ENCODE peak calls at places on chromosome 13, in nine cellular contexts. One of them, this sample, is unnamed.

GRCh38 chr13:72698164-72698563 is 29.3 kb downstream of the MZT1 start:
- DNase-seq in AG04450: no peak
- DNase-seq in prostate gland: no peak
- DNase-seq in tibial nerve: no peak
- DNase-seq in heart right ventricle: no peak
- DNase-seq in AG10803: peak; percentile 15
- DNase-seq in Caco-2: no peak
- DNase-seq in foreskin fibroblast: no peak
- DNase-seq in thoracic aorta: no peak
- DNase-seq in this sample: no peak

GRCh38 chr13:72204291-72204690 is 337.3 kb upstream of the DACH1 start:
- DNase-seq in tibial nerve: no peak
- DNase-seq in foreskin fibroblast: peak; percentile 30
- DNase-seq in AG10803: peak; percentile 69
- DNase-seq in heart right ventricle: no peak
- DNase-seq in Caco-2: no peak
- DNase-seq in prostate gland: no peak
- DNase-seq in thoracic aorta: no peak
- DNase-seq in AG04450: no peak
- DNase-seq in this sample: no peak

GRCh38 chr13:27172495-27172842 is 858 bp upstream of the USP12 start:
- DNase-seq in heart right ventricle: no peak
- DNase-seq in AG10803: peak; percentile 36
- DNase-seq in Caco-2: no peak
- DNase-seq in tibial nerve: no peak
- DNase-seq in prostate gland: no peak
- DNase-seq in foreskin fibroblast: peak; percentile 75
- DNase-seq in thoracic aorta: no peak
- DNase-seq in AG04450: no peak
- DNase-seq in this sample: no peak

GRCh38 chr13:101433895-101434294 is 17.6 kb upstream of the NALCN start:
- DNase-seq in thoracic aorta: no peak
- DNase-seq in heart right ventricle: no peak
- DNase-seq in Caco-2: no peak
- DNase-seq in prostate gland: no peak
- DNase-seq in AG10803: peak; percentile 44
- DNase-seq in tibial nerve: no peak
- DNase-seq in foreskin fibroblast: no peak
- DNase-seq in AG04450: no peak
- DNase-seq in this sample: no peak

GRCh38 chr13:112815871-112816270 is 126.0 kb downstream of the ATP11A start:
- DNase-seq in heart right ventricle: no peak
- DNase-seq in AG04450: no peak
- DNase-seq in thoracic aorta: no peak
- DNase-seq in AG10803: no peak
- DNase-seq in foreskin fibroblast: no peak
- DNase-seq in prostate gland: no peak
- DNase-seq in Caco-2: no peak
- DNase-seq in tibial nerve: no peak
- DNase-seq in this sample: no peak

GRCh38 chr13:40984670-40985366 is 34.3 kb downstream of the ELF1 start:
- DNase-seq in foreskin fibroblast: no peak
- DNase-seq in heart right ventricle: no peak
- DNase-seq in Caco-2: no peak
- DNase-seq in thoracic aorta: no peak
- DNase-seq in AG10803: no peak
- DNase-seq in AG04450: no peak
- DNase-seq in tibial nerve: no peak
- DNase-seq in prostate gland: no peak
- DNase-seq in this sample: no peak

GRCh38 chr13:99436686-99437416 is 64.4 kb upstream of the TM9SF2 start:
- DNase-seq in tibial nerve: peak; percentile 71
- DNase-seq in AG10803: peak; percentile 77
- DNase-seq in heart right ventricle: peak; percentile 82
- DNase-seq in foreskin fibroblast: peak; percentile 91
- DNase-seq in thoracic aorta: peak; percentile 46
- DNase-seq in prostate gland: peak; percentile 70
- DNase-seq in AG04450: peak; percentile 72
- DNase-seq in Caco-2: peak; percentile 86
- DNase-seq in this sample: peak; percentile 92

GRCh38 chr13:30963794-30964193 is 31.3 kb downstream of the TEX26 start:
- DNase-seq in heart right ventricle: no peak
- DNase-seq in AG04450: no peak
- DNase-seq in prostate gland: peak; percentile 13
- DNase-seq in Caco-2: no peak
- DNase-seq in AG10803: peak; percentile 28
- DNase-seq in foreskin fibroblast: peak; percentile 64
- DNase-seq in tibial nerve: no peak
- DNase-seq in thoracic aorta: no peak
- DNase-seq in this sample: no peak

GRCh38 chr13:33119886-33120543 is 103.8 kb downstream of the KL start:
- DNase-seq in thoracic aorta: no peak
- DNase-seq in AG04450: no peak
- DNase-seq in tibial nerve: no peak
- DNase-seq in heart right ventricle: no peak
- DNase-seq in AG10803: no peak
- DNase-seq in foreskin fibroblast: no peak
- DNase-seq in Caco-2: no peak
- DNase-seq in prostate gland: peak; percentile 50
- DNase-seq in this sample: no peak

GRCh38 chr13:30510811-30511371 is 45.2 kb upstream of the HMGB1 start:
- DNase-seq in tibial nerve: no peak
- DNase-seq in thoracic aorta: no peak
- DNase-seq in prostate gland: no peak
- DNase-seq in AG04450: no peak
- DNase-seq in foreskin fibroblast: no peak
- DNase-seq in AG10803: no peak
- DNase-seq in heart right ventricle: no peak
- DNase-seq in Caco-2: no peak
- DNase-seq in this sample: no peak

GRCh38 chr13:28475916-28476725 is 18.8 kb downstream of the FLT1 start:
- DNase-seq in tibial nerve: no peak
- DNase-seq in prostate gland: no peak
- DNase-seq in foreskin fibroblast: peak; percentile 93
- DNase-seq in AG10803: peak; percentile 89
- DNase-seq in thoracic aorta: no peak
- DNase-seq in AG04450: peak; percentile 61
- DNase-seq in heart right ventricle: no peak
- DNase-seq in Caco-2: no peak
- DNase-seq in this sample: no peak

GRCh38 chr13:60347174-60347573 is 49.8 kb upstream of the TDRD3 start:
- DNase-seq in AG10803: no peak
- DNase-seq in AG04450: no peak
- DNase-seq in foreskin fibroblast: no peak
- DNase-seq in prostate gland: no peak
- DNase-seq in heart right ventricle: no peak
- DNase-seq in thoracic aorta: no peak
- DNase-seq in Caco-2: no peak
- DNase-seq in tibial nerve: no peak
- DNase-seq in this sample: no peak

GRCh38 chr13:106401081-106401480 is 134.4 kb downstream of the EFNB2 start:
- DNase-seq in prostate gland: no peak
- DNase-seq in thoracic aorta: no peak
- DNase-seq in tibial nerve: no peak
- DNase-seq in AG04450: no peak
- DNase-seq in Caco-2: no peak
- DNase-seq in foreskin fibroblast: no peak
- DNase-seq in AG10803: no peak
- DNase-seq in heart right ventricle: no peak
- DNase-seq in this sample: no peak

GRCh38 chr13:97976551-97977375 is 23.3 kb downstream of the IPO5 start:
- DNase-seq in foreskin fibroblast: peak; percentile 52
- DNase-seq in tibial nerve: no peak
- DNase-seq in thoracic aorta: peak; percentile 48
- DNase-seq in prostate gland: no peak
- DNase-seq in Caco-2: peak; percentile 46
- DNase-seq in AG04450: no peak
- DNase-seq in heart right ventricle: peak; percentile 36
- DNase-seq in AG10803: no peak
- DNase-seq in this sample: no peak

GRCh38 chr13:41897126-41897525 is 63.8 kb downstream of the VWA8 start:
- DNase-seq in foreskin fibroblast: no peak
- DNase-seq in thoracic aorta: no peak
- DNase-seq in AG10803: no peak
- DNase-seq in tibial nerve: no peak
- DNase-seq in prostate gland: no peak
- DNase-seq in heart right ventricle: no peak
- DNase-seq in AG04450: no peak
- DNase-seq in Caco-2: no peak
- DNase-seq in this sample: no peak

GRCh38 chr13:78598382-78598781 is 5.0 kb downstream of the POU4F1 start:
- DNase-seq in AG04450: no peak
- DNase-seq in tibial nerve: no peak
- DNase-seq in AG10803: no peak
- DNase-seq in prostate gland: no peak
- DNase-seq in heart right ventricle: no peak
- DNase-seq in foreskin fibroblast: no peak
- DNase-seq in thoracic aorta: no peak
- DNase-seq in Caco-2: no peak
- DNase-seq in this sample: no peak

GRCh38 chr13:44837250-44837649 is 152.0 kb downstream of the NUFIP1 start:
- DNase-seq in Caco-2: no peak
- DNase-seq in AG10803: no peak
- DNase-seq in AG04450: peak; percentile 21
- DNase-seq in heart right ventricle: no peak
- DNase-seq in thoracic aorta: no peak
- DNase-seq in foreskin fibroblast: peak; percentile 69
- DNase-seq in prostate gland: no peak
- DNase-seq in tibial nerve: no peak
- DNase-seq in this sample: no peak

GRCh38 chr13:101579291-101579802 is 126.9 kb downstream of the ITGBL1 start:
- DNase-seq in tibial nerve: no peak
- DNase-seq in thoracic aorta: no peak
- DNase-seq in AG10803: peak; percentile 58
- DNase-seq in heart right ventricle: no peak
- DNase-seq in Caco-2: no peak
- DNase-seq in prostate gland: no peak
- DNase-seq in foreskin fibroblast: peak; percentile 74
- DNase-seq in AG04450: no peak
- DNase-seq in this sample: no peak

GRCh38 chr13:34347784-34348573 is 530.0 kb downstream of the RFC3 start:
- DNase-seq in foreskin fibroblast: no peak
- DNase-seq in thoracic aorta: no peak
- DNase-seq in AG04450: no peak
- DNase-seq in tibial nerve: no peak
- DNase-seq in AG10803: no peak
- DNase-seq in heart right ventricle: no peak
- DNase-seq in Caco-2: peak; percentile 41
- DNase-seq in prostate gland: peak; percentile 64
- DNase-seq in this sample: no peak

GRCh38 chr13:20869540-20869939 is 33.0 kb downstream of the XPO4 start:
- DNase-seq in heart right ventricle: no peak
- DNase-seq in prostate gland: no peak
- DNase-seq in Caco-2: no peak
- DNase-seq in tibial nerve: no peak
- DNase-seq in foreskin fibroblast: peak; percentile 7
- DNase-seq in AG04450: no peak
- DNase-seq in thoracic aorta: no peak
- DNase-seq in AG10803: peak; percentile 18
- DNase-seq in this sample: no peak
- TF ChIP-seq CTCF in heart right ventricle: peak; percentile 48
- TF ChIP-seq CTCF in prostate gland: no peak
- TF ChIP-seq CTCF in Caco-2: no peak
- TF ChIP-seq CTCF in tibial nerve: peak; percentile 12
- TF ChIP-seq CTCF in foreskin fibroblast: no peak
- TF ChIP-seq CTCF in AG04450: peak; percentile 40
- TF ChIP-seq CTCF in thoracic aorta: no peak
- TF ChIP-seq CTCF in AG10803: peak; percentile 20
- TF ChIP-seq CTCF in this sample: no peak

GRCh38 chr13:36282818-36283432 is 14.7 kb downstream of the CCDC169 start:
- DNase-seq in tibial nerve: no peak
- DNase-seq in AG04450: peak; percentile 4
- DNase-seq in prostate gland: no peak
- DNase-seq in heart right ventricle: no peak
- DNase-seq in foreskin fibroblast: peak; percentile 65
- DNase-seq in AG10803: peak; percentile 50
- DNase-seq in Caco-2: peak; percentile 16
- DNase-seq in thoracic aorta: no peak
- DNase-seq in this sample: no peak
- TF ChIP-seq CTCF in tibial nerve: peak; percentile 82
- TF ChIP-seq CTCF in AG04450: peak; percentile 88
- TF ChIP-seq CTCF in prostate gland: peak; percentile 76
- TF ChIP-seq CTCF in heart right ventricle: peak; percentile 82
- TF ChIP-seq CTCF in foreskin fibroblast: peak; percentile 78
- TF ChIP-seq CTCF in AG10803: peak; percentile 88
- TF ChIP-seq CTCF in Caco-2: peak; percentile 64
- TF ChIP-seq CTCF in thoracic aorta: peak; percentile 78
- TF ChIP-seq CTCF in this sample: peak; percentile 85

GRCh38 chr13:80604094-80604493 is 263.2 kb upstream of the SPRY2 start:
- DNase-seq in heart right ventricle: no peak
- DNase-seq in AG10803: no peak
- DNase-seq in tibial nerve: no peak
- DNase-seq in Caco-2: no peak
- DNase-seq in AG04450: no peak
- DNase-seq in thoracic aorta: no peak
- DNase-seq in prostate gland: no peak
- DNase-seq in foreskin fibroblast: peak; percentile 4
- DNase-seq in this sample: no peak
- TF ChIP-seq CTCF in heart right ventricle: peak; percentile 35
- TF ChIP-seq CTCF in AG10803: no peak
- TF ChIP-seq CTCF in tibial nerve: no peak
- TF ChIP-seq CTCF in Caco-2: no peak
- TF ChIP-seq CTCF in AG04450: no peak
- TF ChIP-seq CTCF in thoracic aorta: no peak
- TF ChIP-seq CTCF in prostate gland: no peak
- TF ChIP-seq CTCF in foreskin fibroblast: no peak
- TF ChIP-seq CTCF in this sample: no peak

GRCh38 chr13:49869514-49869913 is 66.6 kb downstream of the SPRYD7 start:
- DNase-seq in AG10803: peak; percentile 8
- DNase-seq in thoracic aorta: no peak
- DNase-seq in tibial nerve: no peak
- DNase-seq in Caco-2: peak; percentile 39
- DNase-seq in AG04450: no peak
- DNase-seq in foreskin fibroblast: peak; percentile 45
- DNase-seq in heart right ventricle: no peak
- DNase-seq in prostate gland: no peak
- DNase-seq in this sample: no peak
- TF ChIP-seq CTCF in AG10803: peak; percentile 38
- TF ChIP-seq CTCF in thoracic aorta: no peak
- TF ChIP-seq CTCF in tibial nerve: no peak
- TF ChIP-seq CTCF in Caco-2: peak; percentile 46
- TF ChIP-seq CTCF in AG04450: peak; percentile 58
- TF ChIP-seq CTCF in foreskin fibroblast: peak; percentile 49
- TF ChIP-seq CTCF in heart right ventricle: peak; percentile 16
- TF ChIP-seq CTCF in prostate gland: no peak
- TF ChIP-seq CTCF in this sample: no peak

GRCh38 chr13:51583875-51584730 is at the start of gene WDFY2:
- DNase-seq in thoracic aorta: peak; percentile 99
- DNase-seq in prostate gland: peak; percentile 100
- DNase-seq in foreskin fibroblast: peak; percentile 100
- DNase-seq in Caco-2: peak; percentile 99
- DNase-seq in heart right ventricle: peak; percentile 100
- DNase-seq in AG10803: peak; percentile 100
- DNase-seq in AG04450: peak; percentile 100
- DNase-seq in tibial nerve: peak; percentile 100
- DNase-seq in this sample: peak; percentile 100
- TF ChIP-seq CTCF in thoracic aorta: no peak
- TF ChIP-seq CTCF in prostate gland: peak; percentile 25
- TF ChIP-seq CTCF in foreskin fibroblast: no peak
- TF ChIP-seq CTCF in Caco-2: peak; percentile 24
- TF ChIP-seq CTCF in heart right ventricle: peak; percentile 33
- TF ChIP-seq CTCF in AG10803: peak; percentile 23
- TF ChIP-seq CTCF in AG04450: no peak
- TF ChIP-seq CTCF in tibial nerve: peak; percentile 42
- TF ChIP-seq CTCF in this sample: no peak